ENCODE peak calls at places on chromosomes 11 and 22, in six cellular contexts. Q, C, H, I, P and R are unnamed samples.

GRCh38 chr11:62400760-62401159 is 18.1 kb upstream of the SCGB1A1 start:
- DNase-seq in Q (no peak), C (no peak), H (peak), I (peak), P (peak), R (peak)

GRCh38 chr11:89626366-89626765 is 83.7 kb upstream of the TRIM77 start:
- DNase-seq in Q (no peak), C (no peak), H (no peak), I (no peak), P (no peak), R (no peak)

GRCh38 chr22:46876357-46876934 is 114.0 kb downstream of the TBC1D22A start:
- DNase-seq in Q (no peak), C (no peak), H (no peak), I (no peak), P (no peak), R (no peak)

GRCh38 chr22:41940853-41941765 is 5.8 kb downstream of the CENPM start:
- DNase-seq in Q (peak), C (peak), H (peak), I (peak), P (peak), R (peak)

GRCh38 chr11:112886707-112887370 is 74.4 kb upstream of the NCAM1 start:
- DNase-seq in Q (no peak), C (no peak), H (no peak), I (no peak), P (no peak), R (no peak)

GRCh38 chr11:72760543-72761400 is 8.6 kb upstream of the ARAP1 start:
- DNase-seq in Q (no peak), C (no peak), H (no peak), I (no peak), P (no peak), R (no peak)

GRCh38 chr11:103317118-103317517 is 207.9 kb downstream of the DYNC2H1 start:
- DNase-seq in Q (no peak), C (no peak), H (no peak), I (no peak), P (no peak), R (no peak)

GRCh38 chr22:48885271-48885918 is 942.3 kb downstream of the BRD1 start:
- DNase-seq in Q (no peak), C (no peak), H (no peak), I (no peak), P (no peak), R (no peak)

GRCh38 chr22:44088976-44089570 is 65.0 kb downstream of the PARVB start:
- DNase-seq in Q (no peak), C (no peak), H (no peak), I (no peak), P (peak), R (peak)

DNA sequence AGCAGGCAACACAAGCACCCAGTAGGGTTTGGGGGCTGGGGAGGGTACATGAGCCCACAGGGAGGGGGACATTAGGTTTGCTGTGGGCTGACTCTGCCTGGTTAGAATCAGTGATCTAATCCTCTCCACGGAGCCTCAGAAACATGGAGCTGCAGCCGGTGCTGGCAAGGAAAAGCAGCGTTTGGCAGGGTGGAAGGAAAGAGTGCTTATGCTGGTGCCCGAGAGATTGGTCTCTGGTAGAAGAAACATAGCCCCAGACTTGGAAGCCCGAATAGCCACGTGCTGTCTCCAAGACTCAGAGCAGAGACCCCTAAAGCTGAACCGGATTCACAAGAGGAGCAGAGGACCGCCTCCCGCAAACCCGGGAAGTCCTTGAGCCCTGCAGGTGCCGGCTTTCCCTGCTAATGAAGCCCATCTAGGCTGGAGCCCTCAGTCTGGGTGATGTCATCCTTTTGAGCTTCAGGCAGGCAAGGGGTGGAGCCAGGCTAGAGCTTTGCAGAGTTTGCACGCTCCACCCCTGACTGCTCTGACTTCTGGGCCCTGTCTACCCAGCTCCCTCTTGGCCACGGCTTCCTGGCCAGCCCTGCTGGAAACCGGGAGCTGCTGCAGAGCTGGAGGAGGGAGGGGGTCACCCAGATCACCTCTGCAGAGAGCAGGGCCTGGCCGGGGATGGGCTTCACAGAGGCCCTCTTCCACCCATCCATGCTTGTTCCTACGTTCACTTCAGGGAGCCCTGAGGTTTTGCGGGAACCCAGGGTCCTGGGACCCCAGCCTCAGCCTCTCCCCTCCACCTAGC is 35.0 kb upstream of the JAM3 start:
- DNase-seq in Q (no peak), C (peak), H (peak), I (peak), P (peak), R (peak)
- TF ChIP-seq POLR2A in Q (no peak), C (no peak), H (peak), I (no peak), P (no peak), R (no peak)

GRCh38 chr11:96390403-96390830 is 604 bp downstream of the JRKL start:
- DNase-seq in Q (peak), C (no peak), H (peak), I (no peak), P (no peak), R (no peak)

GRCh38 chr11:96393753-96394348 is 4.0 kb downstream of the JRKL start:
- DNase-seq in Q (peak), C (no peak), H (no peak), I (no peak), P (no peak), R (no peak)

GRCh38 chr11:96391698-96392307 is 2.0 kb downstream of the JRKL start:
- DNase-seq in Q (no peak), C (no peak), H (no peak), I (no peak), P (no peak), R (no peak)

GRCh38 chr11:96388891-96389603 is 665 bp downstream of the CCDC82 start:
- DNase-seq in Q (peak), C (no peak), H (no peak), I (no peak), P (no peak), R (no peak)

DNA sequence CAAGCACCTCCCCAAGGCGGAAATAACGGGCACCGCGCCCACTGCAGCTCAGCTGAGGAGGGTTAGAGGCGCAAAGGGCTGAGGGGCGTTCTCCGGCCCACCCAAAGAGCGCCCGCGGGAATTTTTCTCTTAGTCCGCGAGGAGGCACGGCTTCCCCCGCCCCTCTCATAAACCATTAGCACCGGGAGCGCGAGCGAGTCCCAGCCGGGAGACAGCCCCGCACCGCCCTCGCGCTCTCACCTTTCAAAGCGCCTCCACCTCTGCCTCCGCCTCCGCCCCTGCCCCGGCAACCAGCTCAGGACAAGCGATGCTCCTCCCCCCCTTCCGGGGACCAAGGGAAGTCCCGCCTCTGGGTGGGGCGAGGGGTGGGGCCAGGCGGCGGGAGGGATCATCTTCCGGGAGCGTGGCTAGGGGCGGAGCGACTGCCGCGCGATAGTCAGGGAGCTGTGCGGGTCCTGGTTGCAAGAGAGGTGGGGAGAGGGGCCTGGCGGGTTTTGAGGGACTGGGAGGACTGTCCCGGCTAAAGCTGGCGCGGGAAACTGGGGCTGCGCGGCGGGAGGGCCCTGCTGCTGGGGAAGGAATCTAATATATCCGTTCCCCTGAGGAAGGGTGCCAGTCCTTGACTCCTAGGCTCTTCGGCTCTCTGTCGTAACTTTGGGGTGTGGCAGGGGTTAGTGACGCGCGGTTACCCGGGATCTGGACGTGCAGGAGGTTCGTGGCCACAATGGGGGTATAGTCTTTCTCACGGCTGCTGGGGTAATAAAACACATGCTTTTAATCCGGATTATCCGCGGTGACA is at the start of the genes CCDC82 and JRKL:
- DNase-seq in Q (peak), C (peak), H (peak), I (peak), P (peak), R (peak)
- TF ChIP-seq POLR2A in Q (peak), C (peak), H (peak), I (no peak), P (peak), R (no peak)

DNA sequence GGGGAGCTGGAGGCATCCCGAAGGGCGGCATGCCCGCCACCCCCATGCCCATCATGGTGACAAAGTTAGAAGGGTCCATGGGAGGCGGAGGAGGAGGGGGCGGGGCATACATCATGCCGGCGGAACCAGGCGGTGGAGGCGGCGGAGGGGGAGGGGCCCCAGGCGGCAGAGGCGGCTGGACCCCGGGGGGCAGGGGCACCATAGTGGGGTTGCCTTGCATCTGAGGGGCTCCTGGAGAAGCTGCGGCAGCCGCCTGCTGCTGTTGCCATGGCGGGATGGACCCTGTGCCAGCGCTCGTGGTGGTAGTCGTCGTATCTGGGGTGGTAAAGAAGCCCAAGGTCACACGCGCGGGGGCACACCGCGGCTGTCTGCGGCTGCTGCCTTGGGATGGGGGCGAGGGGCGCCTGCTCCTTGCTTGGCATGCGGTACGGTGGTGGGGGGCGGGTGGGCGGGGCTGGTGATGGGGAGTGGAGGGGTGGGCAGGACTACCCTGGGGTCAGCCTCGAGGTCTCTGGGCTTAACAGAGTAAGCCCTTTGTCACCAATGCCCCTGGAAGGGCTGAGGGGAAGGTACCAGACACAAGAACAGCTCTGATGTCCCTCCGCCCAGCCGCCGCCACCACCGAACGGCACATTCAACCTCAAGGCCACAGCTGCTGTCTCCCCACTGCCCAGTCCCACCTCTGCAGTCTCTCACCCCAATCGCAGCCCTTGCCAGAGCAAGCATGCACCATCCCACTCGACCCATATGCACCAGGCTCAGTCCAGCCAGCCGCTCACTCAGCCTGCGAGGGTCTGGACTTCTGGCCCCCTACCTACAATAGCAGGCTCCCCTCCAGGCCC is 6.3 kb upstream of the PYGM start:
- DNase-seq in Q (no peak), C (peak), H (no peak), I (no peak), P (no peak), R (no peak)
- TF ChIP-seq POLR2A in Q (no peak), C (no peak), H (no peak), I (no peak), P (no peak), R (no peak)

GRCh38 chr11:18698341-18699268 is at the start of gene TMEM86A:
- DNase-seq in Q (peak), C (peak), H (peak), I (peak), P (peak), R (peak)
- TF ChIP-seq POLR2A in Q (no peak), C (peak), H (peak), I (no peak), P (peak), R (peak)